ENCODE peak calls at places on chromosomes 13 and 19, in nine cellular contexts. U is nucleus accumbens; Q is pancreas; F is EH; Z is CD8-positive, alpha-beta T cell; L is HCT116; Y is EL; M is NT2/D1; T is activated CD4-positive, alpha-beta T cell treated with anti-CD3 and anti-CD28 coated beads for 48 hours. V is an unnamed sample.

GRCh38 chr13:41544824-41545707 is 87.7 kb downstream of the RGCC start:
- DNase-seq in T (no peak), Q (no peak), U (no peak), F (peak), Z (no peak), Y (peak), M (no peak), L (no peak), V (no peak)

GRCh38 chr13:71702253-71702652 is 164.8 kb downstream of the DACH1 start:
- DNase-seq in F (no peak), T (no peak), Y (no peak), L (no peak), U (no peak), M (no peak), Q (no peak), Z (no peak), V (no peak)

GRCh38 chr13:31236211-31236786 is 36.5 kb downstream of the B3GLCT start:
- DNase-seq in F (peak), Y (peak), U (no peak), T (no peak), Z (no peak), Q (no peak), L (peak), M (no peak), V (peak)

GRCh38 chr13:89514534-89515312 is 1832.8 kb upstream of the MIR17HG start:
- DNase-seq in U (no peak), T (no peak), Q (no peak), L (no peak), Y (no peak), Z (no peak), M (no peak), F (no peak), V (no peak)

GRCh38 chr13:29886446-29886845 is 36.0 kb upstream of the UBL3 start:
- DNase-seq in T (peak), M (no peak), L (no peak), U (no peak), Z (no peak), Y (no peak), Q (no peak), F (no peak), V (no peak)

GRCh38 chr13:20197361-20197834 is 4.7 kb upstream of the GJB2 start:
- DNase-seq in Q (no peak), L (peak), U (no peak), T (peak), Z (no peak), M (no peak), F (peak), Y (peak), V (peak)

GRCh38 chr13:43273362-43273761 is 250.0 kb downstream of the DNAJC15 start:
- DNase-seq in Y (peak), Q (no peak), T (no peak), Z (no peak), L (no peak), U (no peak), M (no peak), F (peak), V (no peak)

GRCh38 chr13:43848250-43848649 is 31.3 kb downstream of the CCDC122 start:
- DNase-seq in Q (no peak), T (no peak), Z (no peak), Y (peak), L (no peak), F (peak), U (no peak), M (no peak), V (no peak)

GRCh38 chr19:11457831-11458230 is 22.4 kb downstream of the PRKCSH start:
- DNase-seq in M (no peak), Y (no peak), L (no peak), F (no peak), T (no peak), Z (no peak), U (no peak), Q (no peak), V (no peak)

GRCh38 chr19:33382006-33382405 is 8.5 kb downstream of the CEBPG start:
- DNase-seq in Z (no peak), L (no peak), F (no peak), M (no peak), Q (no peak), U (no peak), Y (no peak), T (no peak), V (no peak)

GRCh38 chr13:77521595-77522367 is 13.7 kb upstream of the SCEL start:
- DNase-seq in F (no peak), L (no peak), U (no peak), T (no peak), Z (no peak), Q (no peak), M (peak), Y (peak), V (peak)

GRCh38 chr13:113877149-113877990 is 13.5 kb upstream of the GAS6 start:
- DNase-seq in U (no peak), Y (no peak), L (no peak), Q (no peak), F (no peak), T (no peak), Z (no peak), M (no peak), V (no peak)

GRCh38 chr13:49655906-49656305 is 27.6 kb downstream of the ARL11 start:
- DNase-seq in M (no peak), L (no peak), F (peak), Z (no peak), U (no peak), T (no peak), Q (no peak), Y (peak), V (no peak)

GRCh38 chr19:4584670-4585460 is 25.4 kb upstream of the SEMA6B start:
- DNase-seq in U (no peak), T (no peak), L (no peak), F (no peak), Q (no peak), Z (no peak), Y (no peak), M (no peak), V (peak)

GRCh38 chr13:47233734-47234133 is 336.9 kb upstream of the HTR2A start:
- DNase-seq in Q (no peak), Y (no peak), Z (no peak), F (no peak), M (no peak), L (no peak), T (no peak), U (no peak), V (peak)

GRCh38 chr13:98541211-98541610 is 35.7 kb downstream of the STK24 start:
- DNase-seq in T (no peak), Q (no peak), F (peak), M (no peak), U (no peak), Z (no peak), Y (peak), L (no peak), V (peak)

GRCh38 chr19:43664008-43664407 is 6.0 kb downstream of the PLAUR start:
- DNase-seq in T (peak), L (no peak), Q (no peak), Z (no peak), U (no peak), F (no peak), Y (no peak), M (no peak), V (no peak)

GRCh38 chr19:29835447-29835846 is 23.7 kb downstream of the CCNE1 start:
- DNase-seq in T (no peak), M (no peak), Z (no peak), F (no peak), U (no peak), Y (no peak), L (no peak), Q (no peak), V (no peak)